ENCODE peak calls at places on chromosomes 2 and 18, in seven cellular contexts. L is psoas muscle, S is fibroblast of lung, J is GM03348, Y is Right ventricle myocardium superior, M is fibroblast of mammary gland, T is T-helper 1 cell. D is an unnamed sample.

GRCh38 chr2:84481702-84482101 is 22.6 kb upstream of the SUCLG1 start:
- DNase-seq in S (peak; percentile 42), L (no peak), J (peak; percentile 76), Y (no peak), T (peak; percentile 23), M (peak; percentile 47), D (no peak)

GRCh38 chr2:144511945-144512344 is 8.0 kb downstream of the ZEB2 start:
- DNase-seq in S (peak; percentile 24), L (no peak), Y (no peak), J (no peak), T (no peak), M (no peak), D (no peak)

GRCh38 chr2:164388511-164388910 is 232.8 kb downstream of the GRB14 start:
- DNase-seq in T (no peak), L (no peak), J (peak; percentile 71), S (peak; percentile 22), Y (no peak), M (peak; percentile 15), D (no peak)

GRCh38 chr2:96102596-96103387 is 13.6 kb downstream of the ADRA2B start:
- DNase-seq in Y (no peak), T (no peak), L (no peak), S (no peak), M (no peak), J (no peak), D (peak; percentile 20)

GRCh38 chr2:190887089-190887488 is 6.5 kb downstream of the GLS start:
- DNase-seq in M (peak; percentile 30), Y (no peak), L (no peak), T (peak; percentile 26), J (no peak), S (no peak), D (no peak)

GRCh38 chr18:67302043-67302442 is 214.5 kb downstream of the DSEL start:
- DNase-seq in M (peak; percentile 53), S (peak; percentile 56), T (no peak), J (peak; percentile 6), L (no peak), Y (no peak), D (no peak)

GRCh38 chr18:71293322-71293721 is 1004.5 kb downstream of the SOCS6 start:
- DNase-seq in T (no peak), J (no peak), M (no peak), S (peak; percentile 0), L (no peak), Y (no peak), D (no peak)

GRCh38 chr2:98730053-98730850 is 680 bp downstream of the MGAT4A start:
- DNase-seq in J (peak; percentile 8), Y (peak; percentile 57), T (peak; percentile 53), M (no peak), L (peak; percentile 68), S (no peak), D (peak; percentile 65)

GRCh38 chr2:40360652-40361051 is 91.2 kb downstream of the SLC8A1 start:
- DNase-seq in J (no peak), M (no peak), T (no peak), S (no peak), Y (no peak), L (no peak), D (no peak)

GRCh38 chr2:71897836-71898235 is 249.8 kb downstream of the CYP26B1 start:
- DNase-seq in S (no peak), L (no peak), J (no peak), Y (no peak), M (no peak), T (no peak), D (no peak)

GRCh38 chr2:147808520-147808919 is 36.3 kb upstream of the ACVR2A start:
- DNase-seq in M (no peak), S (no peak), J (no peak), T (no peak), L (no peak), Y (no peak), D (no peak)

GRCh38 chr2:232368311-232368731 is 10.2 kb upstream of the ALPP start:
- DNase-seq in M (no peak), J (no peak), L (no peak), S (no peak), Y (no peak), T (no peak), D (no peak)

GRCh38 chr2:215485032-215485431 is 49.2 kb upstream of the FN1 start:
- DNase-seq in Y (no peak), J (no peak), S (no peak), L (no peak), T (no peak), M (no peak), D (no peak)

GRCh38 chr2:240987588-240987987 is 10.8 kb upstream of the SNED1 start:
- DNase-seq in T (no peak), J (no peak), L (peak; percentile 58), M (no peak), Y (peak; percentile 49), S (no peak), D (no peak)

GRCh38 chr18:13180614-13181375 is 37.8 kb upstream of the LDLRAD4 start:
- DNase-seq in S (no peak), M (no peak), J (no peak), L (no peak), T (no peak), Y (no peak), D (no peak)

GRCh38 chr2:120707816-120708215 is 27.9 kb upstream of the GLI2 start:
- DNase-seq in S (no peak), L (no peak), J (no peak), T (no peak), M (peak; percentile 28), Y (no peak), D (no peak)

GRCh38 chr2:9250498-9251153 is 44.0 kb downstream of the ASAP2 start:
- DNase-seq in J (no peak), T (no peak), S (no peak), L (no peak), M (no peak), Y (no peak), D (peak; percentile 45)

GRCh38 chr2:131042161-131042775 is 51.0 kb downstream of the FAM168B start:
- DNase-seq in T (no peak), L (no peak), J (no peak), Y (no peak), S (no peak), M (peak; percentile 13), D (no peak)

GRCh38 chr2:22893773-22894517 is 491.0 kb upstream of the KLHL29 start:
- DNase-seq in Y (no peak), T (no peak), J (no peak), M (no peak), L (no peak), S (no peak), D (no peak)

GRCh38 chr2:215950009-215950408 is 63.3 kb downstream of the MREG start:
- DNase-seq in L (no peak), J (peak; percentile 66), M (peak; percentile 79), S (peak; percentile 57), T (peak; percentile 55), Y (no peak), D (no peak)

GRCh38 chr18:42072407-42072806 is 117.4 kb downstream of the PIK3C3 start:
- DNase-seq in L (no peak), S (no peak), M (no peak), T (no peak), Y (no peak), J (no peak), D (no peak)

GRCh38 chr18:11533513-11533890 is 75.9 kb upstream of the SLC35G4 start:
- DNase-seq in S (no peak), T (no peak), M (no peak), L (no peak), J (no peak), Y (no peak), D (no peak)

GRCh38 chr2:79622508-79622907 is 109.7 kb downstream of the CTNNA2 start:
- DNase-seq in M (peak; percentile 20), L (no peak), Y (no peak), J (peak; percentile 6), S (no peak), T (no peak), D (no peak)

GRCh38 chr18:23871410-23871809 is 143.1 kb upstream of the TTC39C start:
- DNase-seq in S (no peak), M (no peak), J (no peak), Y (no peak), T (peak; percentile 27), L (no peak), D (peak; percentile 36)

GRCh38 chr2:23696163-23697045 is 230.5 kb downstream of the ATAD2B start:
- DNase-seq in T (no peak), L (no peak), J (no peak), Y (no peak), S (no peak), M (no peak), D (no peak)